ENCODE peak calls at places on chromosome 9, in four cellular contexts. One of them, this sample, is unnamed.

GRCh38 chr9:99050292-99050911 is 54.5 kb upstream of the TGFBR1 start:
- DNase-seq in A549: peak
- DNase-seq in GM12878: no peak
- DNase-seq in K562: no peak
- DNase-seq in this sample: peak

GRCh38 chr9:132220069-132220468 is 58.2 kb downstream of the NTNG2 start:
- DNase-seq in A549: no peak
- DNase-seq in GM12878: no peak
- DNase-seq in K562: no peak
- DNase-seq in this sample: no peak

GRCh38 chr9:129863059-129863690 is 27.9 kb downstream of the USP20 start:
- DNase-seq in A549: no peak
- DNase-seq in GM12878: no peak
- DNase-seq in K562: peak
- DNase-seq in this sample: peak

GRCh38 chr9:91207889-91208651 is 153.6 kb downstream of the AUH start:
- DNase-seq in A549: no peak
- DNase-seq in GM12878: peak
- DNase-seq in K562: no peak
- DNase-seq in this sample: peak

GRCh38 chr9:123998970-123999621 is 12.5 kb upstream of the LHX2 start:
- DNase-seq in A549: no peak
- DNase-seq in GM12878: no peak
- DNase-seq in K562: no peak
- DNase-seq in this sample: no peak

GRCh38 chr9:36797471-36798220 is 225.0 kb downstream of the MELK start:
- DNase-seq in A549: no peak
- DNase-seq in GM12878: no peak
- DNase-seq in K562: no peak
- DNase-seq in this sample: no peak

GRCh38 chr9:92066131-92066530 is 49.1 kb downstream of the SPTLC1 start:
- DNase-seq in A549: no peak
- DNase-seq in GM12878: no peak
- DNase-seq in K562: no peak
- DNase-seq in this sample: no peak

GRCh38 chr9:33435821-33436277 is 11.5 kb downstream of the AQP3 start:
- DNase-seq in A549: no peak
- DNase-seq in GM12878: no peak
- DNase-seq in K562: no peak
- DNase-seq in this sample: no peak

GRCh38 chr9:120935383-120935857 is 8.8 kb upstream of the TRAF1 start:
- DNase-seq in A549: peak
- DNase-seq in GM12878: no peak
- DNase-seq in K562: peak
- DNase-seq in this sample: peak

GRCh38 chr9:93950619-93951601 is 4.2 kb downstream of the BARX1 start:
- DNase-seq in A549: no peak
- DNase-seq in GM12878: no peak
- DNase-seq in K562: no peak
- DNase-seq in this sample: no peak

GRCh38 chr9:87395804-87396458 is 101.7 kb upstream of the DAPK1 start:
- DNase-seq in A549: peak
- DNase-seq in GM12878: no peak
- DNase-seq in K562: no peak
- DNase-seq in this sample: no peak

GRCh38 chr9:116115731-116116353 is 37.7 kb upstream of the PAPPA start:
- DNase-seq in A549: no peak
- DNase-seq in GM12878: no peak
- DNase-seq in K562: no peak
- DNase-seq in this sample: peak

GRCh38 chr9:104386020-104386419 is 118.0 kb upstream of the OR13F1 start:
- DNase-seq in A549: no peak
- DNase-seq in GM12878: no peak
- DNase-seq in K562: no peak
- DNase-seq in this sample: no peak

GRCh38 chr9:1575939-1576338 is 439.2 kb upstream of the SMARCA2 start:
- DNase-seq in A549: no peak
- DNase-seq in GM12878: no peak
- DNase-seq in K562: no peak
- DNase-seq in this sample: no peak

GRCh38 chr9:109411818-109412352 is 86.2 kb downstream of the PTPN3 start:
- DNase-seq in A549: peak
- DNase-seq in GM12878: peak
- DNase-seq in K562: peak
- DNase-seq in this sample: peak

GRCh38 chr9:6134661-6135177 is 80.9 kb upstream of the IL33 start:
- DNase-seq in A549: no peak
- DNase-seq in GM12878: no peak
- DNase-seq in K562: no peak
- DNase-seq in this sample: no peak

GRCh38 chr9:77945798-77946197 is 85.8 kb downstream of the GNAQ start:
- DNase-seq in A549: no peak
- DNase-seq in GM12878: no peak
- DNase-seq in K562: no peak
- DNase-seq in this sample: peak

GRCh38 chr9:512555-513272 is 298.0 kb downstream of the DOCK8 start:
- DNase-seq in A549: no peak
- DNase-seq in GM12878: no peak
- DNase-seq in K562: no peak
- DNase-seq in this sample: no peak

GRCh38 chr9:113558632-113559502 is 95.3 kb downstream of the RGS3 start:
- DNase-seq in A549: no peak
- DNase-seq in GM12878: no peak
- DNase-seq in K562: no peak
- DNase-seq in this sample: peak

GRCh38 chr9:13569706-13570423 is 290.4 kb upstream of the MPDZ start:
- DNase-seq in A549: no peak
- DNase-seq in GM12878: no peak
- DNase-seq in K562: no peak
- DNase-seq in this sample: no peak

GRCh38 chr9:116661037-116661954 is 25.8 kb upstream of the TRIM32 start:
- DNase-seq in A549: peak
- DNase-seq in GM12878: peak
- DNase-seq in K562: peak
- DNase-seq in this sample: peak

GRCh38 chr9:27125030-27125429 is 16.0 kb downstream of the TEK start:
- DNase-seq in A549: peak
- DNase-seq in GM12878: no peak
- DNase-seq in K562: no peak
- DNase-seq in this sample: peak

GRCh38 chr9:79512251-79512650 is 59.5 kb upstream of the TLE4 start:
- DNase-seq in A549: no peak
- DNase-seq in GM12878: no peak
- DNase-seq in K562: no peak
- DNase-seq in this sample: no peak

GRCh38 chr9:126160067-126160853 is 166.4 kb upstream of the MVB12B start:
- DNase-seq in A549: no peak
- DNase-seq in GM12878: no peak
- DNase-seq in K562: no peak
- DNase-seq in this sample: no peak

GRCh38 chr9:109083813-109084405 is 35.8 kb downstream of the TMEM245 start:
- DNase-seq in A549: no peak
- DNase-seq in GM12878: no peak
- DNase-seq in K562: no peak
- DNase-seq in this sample: no peak

GRCh38 chr9:119366909-119367690 is 2.1 kb downstream of the BRINP1 start:
- DNase-seq in A549: no peak
- DNase-seq in GM12878: no peak
- DNase-seq in K562: no peak
- DNase-seq in this sample: no peak

GRCh38 chr9:91532325-91532724 is 108.7 kb upstream of the NFIL3 start:
- DNase-seq in A549: no peak
- DNase-seq in GM12878: no peak
- DNase-seq in K562: no peak
- DNase-seq in this sample: peak

GRCh38 chr9:120932086-120932818 is 5.7 kb upstream of the TRAF1 start:
- DNase-seq in A549: no peak
- DNase-seq in GM12878: no peak
- DNase-seq in K562: no peak
- DNase-seq in this sample: no peak

GRCh38 chr9:83070257-83070656 is 7.3 kb upstream of the RASEF start:
- DNase-seq in A549: no peak
- DNase-seq in GM12878: no peak
- DNase-seq in K562: no peak
- DNase-seq in this sample: peak

GRCh38 chr9:32581512-32582143 is 8.7 kb upstream of the NDUFB6 start:
- DNase-seq in A549: peak
- DNase-seq in GM12878: no peak
- DNase-seq in K562: no peak
- DNase-seq in this sample: peak

GRCh38 chr9:129889936-129890717 is 54.9 kb downstream of the USP20 start:
- DNase-seq in A549: no peak
- DNase-seq in GM12878: peak
- DNase-seq in K562: no peak
- DNase-seq in this sample: no peak

GRCh38 chr9:135708164-135708563 is 6.2 kb downstream of the KCNT1 start:
- DNase-seq in A549: no peak
- DNase-seq in GM12878: no peak
- DNase-seq in K562: no peak
- DNase-seq in this sample: no peak

GRCh38 chr9:135705376-135705775 is 3.4 kb downstream of the KCNT1 start:
- DNase-seq in A549: no peak
- DNase-seq in GM12878: no peak
- DNase-seq in K562: no peak
- DNase-seq in this sample: no peak

GRCh38 chr9:135704366-135704947 is 2.5 kb downstream of the KCNT1 start:
- DNase-seq in A549: no peak
- DNase-seq in GM12878: no peak
- DNase-seq in K562: no peak
- DNase-seq in this sample: no peak

GRCh38 chr9:135706288-135706687 is 4.3 kb downstream of the KCNT1 start:
- DNase-seq in A549: no peak
- DNase-seq in GM12878: no peak
- DNase-seq in K562: no peak
- DNase-seq in this sample: no peak

GRCh38 chr9:135707449-135708138 is 5.6 kb downstream of the KCNT1 start:
- DNase-seq in A549: peak
- DNase-seq in GM12878: no peak
- DNase-seq in K562: no peak
- DNase-seq in this sample: no peak
- H3K27ac ChIP-seq in A549: no peak
- H3K27ac ChIP-seq in GM12878: no peak
- H3K27ac ChIP-seq in K562: no peak
- H3K27ac ChIP-seq in this sample: no peak

DNA sequence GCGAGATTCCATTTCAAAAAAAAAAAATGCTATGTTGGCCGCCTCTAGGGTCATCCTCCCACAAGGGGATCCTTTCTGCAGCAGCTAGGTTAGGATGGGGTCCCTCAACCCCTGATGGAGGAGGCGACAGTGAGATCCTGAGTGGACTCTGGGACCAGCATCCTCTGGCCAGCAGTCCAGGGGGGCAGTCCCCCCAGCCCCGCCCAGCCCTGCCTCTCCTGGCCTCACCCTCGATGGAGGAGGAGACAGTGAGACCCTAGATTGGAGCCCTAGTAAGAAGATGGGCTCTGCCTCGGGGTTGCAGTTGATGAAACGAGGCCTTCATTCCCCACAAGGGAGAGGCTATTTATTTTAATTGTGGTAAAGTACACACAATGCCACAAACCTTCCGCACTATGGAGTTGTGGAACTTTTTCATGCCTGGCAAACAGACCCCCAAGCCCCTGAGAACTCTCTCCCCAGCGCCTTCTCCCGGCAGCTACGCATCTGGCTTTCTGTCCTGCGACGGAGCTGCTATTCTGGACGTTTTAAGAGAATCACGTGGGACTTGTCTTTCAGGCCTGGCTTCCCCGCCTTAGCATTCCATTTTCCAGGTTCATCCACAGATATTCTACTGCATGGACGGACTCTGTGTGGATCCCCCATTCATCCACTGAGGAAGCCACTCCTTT is 15.8 kb downstream of the VAV2 start:
- DNase-seq in A549: no peak
- DNase-seq in GM12878: no peak
- DNase-seq in K562: no peak
- DNase-seq in this sample: no peak
- TF ChIP-seq ELK1 in A549: no peak
- TF ChIP-seq ELK1 in GM12878: no peak
- TF ChIP-seq ELK1 in K562: no peak
- TF ChIP-seq ELK1 in this sample: no peak

GRCh38 chr9:4837126-4837767 is 44.5 kb downstream of the RCL1 start:
- DNase-seq in A549: no peak
- DNase-seq in GM12878: no peak
- DNase-seq in K562: no peak
- DNase-seq in this sample: peak
- TF ChIP-seq SMC3 in A549: no peak
- TF ChIP-seq SMC3 in GM12878: no peak
- TF ChIP-seq SMC3 in K562: no peak
- TF ChIP-seq SMC3 in this sample: no peak

DNA sequence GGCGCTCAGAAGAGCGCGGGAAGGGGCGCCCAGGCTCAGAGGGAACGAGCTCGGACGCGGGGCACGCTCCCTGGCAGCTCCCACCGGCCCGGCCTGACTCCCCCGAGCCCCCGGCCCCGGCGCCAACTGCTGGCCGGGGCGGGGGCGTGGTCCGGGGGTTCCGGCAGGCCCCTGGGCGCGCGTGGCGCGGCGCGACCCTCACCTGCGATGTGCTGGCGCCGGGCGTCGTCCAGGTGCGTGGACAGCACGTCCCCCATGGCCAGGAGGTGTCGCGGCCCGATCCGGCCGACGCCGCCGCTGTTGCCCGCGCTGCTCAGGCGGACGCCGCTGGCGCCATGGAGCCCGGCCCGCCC is 43.5 kb upstream of the STXBP1 start:
- DNase-seq in A549: no peak
- DNase-seq in GM12878: no peak
- DNase-seq in K562: no peak
- DNase-seq in this sample: no peak
- H3K27ac ChIP-seq in A549: peak
- H3K27ac ChIP-seq in GM12878: no peak
- H3K27ac ChIP-seq in K562: peak
- H3K27ac ChIP-seq in this sample: peak

GRCh38 chr9:127637322-127637847 is 25.3 kb downstream of the STXBP1 start:
- DNase-seq in A549: peak
- DNase-seq in GM12878: no peak
- DNase-seq in K562: no peak
- DNase-seq in this sample: peak
- TF ChIP-seq ELK1 in A549: no peak
- TF ChIP-seq ELK1 in GM12878: no peak
- TF ChIP-seq ELK1 in K562: no peak
- TF ChIP-seq ELK1 in this sample: no peak

This sample was measured in IMR-90.